ENCODE peak calls at places on chromosome 15, in six cellular contexts. V is psoas muscle; U is A549; Q is CD4-positive, alpha-beta T cell; D is HCT116; P is body of pancreas. J is an unnamed sample.

GRCh38 chr15:63402498-63403253 is 21.0 kb upstream of the CA12 start:
- DNase-seq in V (no peak), U (peak), Q (no peak), D (no peak), P (no peak), J (peak)

GRCh38 chr15:91992940-91993339 is 139.4 kb downstream of the SLCO3A1 start:
- DNase-seq in V (no peak), U (no peak), Q (no peak), D (no peak), P (no peak), J (no peak)

GRCh38 chr15:40506964-40507571 is 36.3 kb downstream of the CHST14 start:
- DNase-seq in V (peak), U (peak), Q (peak), D (peak), P (peak), J (peak)

GRCh38 chr15:52652984-52653383 is 26.2 kb downstream of the ATOSA start:
- DNase-seq in V (no peak), U (no peak), Q (no peak), D (no peak), P (no peak), J (peak)

GRCh38 chr15:51864408-51865056 is 35.1 kb downstream of the TMOD3 start:
- DNase-seq in V (no peak), U (no peak), Q (no peak), D (peak), P (no peak), J (no peak)

GRCh38 chr15:84826369-84826823 is 9.2 kb downstream of the ALPK3 start:
- DNase-seq in V (peak), U (peak), Q (no peak), D (peak), P (peak), J (peak)

GRCh38 chr15:91965501-91966180 is 112.1 kb downstream of the SLCO3A1 start:
- DNase-seq in V (peak), U (peak), Q (no peak), D (peak), P (no peak), J (peak)

GRCh38 chr15:44729394-44729913 is 6.9 kb upstream of the TRIM69 start:
- DNase-seq in V (peak), U (no peak), Q (no peak), D (no peak), P (no peak), J (no peak)

GRCh38 chr15:82146990-82147461 is 101.2 kb upstream of the MEX3B start:
- DNase-seq in V (no peak), U (peak), Q (no peak), D (peak), P (peak), J (peak)

GRCh38 chr15:68315495-68316007 is 38.0 kb downstream of the FEM1B start:
- DNase-seq in V (no peak), U (no peak), Q (no peak), D (no peak), P (no peak), J (peak)

GRCh38 chr15:89021224-89021623 is 67.0 kb upstream of the ABHD2 start:
- DNase-seq in V (no peak), U (no peak), Q (no peak), D (no peak), P (no peak), J (no peak)

GRCh38 chr15:60299452-60300047 is 98.2 kb downstream of the ANXA2 start:
- DNase-seq in V (no peak), U (peak), Q (no peak), D (peak), P (peak), J (peak)

GRCh38 chr15:70748281-70748747 is 15.0 kb downstream of the UACA start:
- DNase-seq in V (peak), U (no peak), Q (no peak), D (no peak), P (peak), J (no peak)

GRCh38 chr15:79778378-79778990 is 118.3 kb downstream of the MTHFS start:
- DNase-seq in V (no peak), U (no peak), Q (no peak), D (no peak), P (no peak), J (no peak)

GRCh38 chr15:66948294-66948693 is 117.1 kb upstream of the SMAD3 start:
- DNase-seq in V (no peak), U (no peak), Q (no peak), D (no peak), P (no peak), J (no peak)

GRCh38 chr15:95138604-95139270 is 907.4 kb downstream of the MCTP2 start:
- DNase-seq in V (no peak), U (no peak), Q (no peak), D (no peak), P (no peak), J (no peak)

GRCh38 chr15:101206173-101206572 is 45.7 kb downstream of the CHSY1 start:
- DNase-seq in V (no peak), U (no peak), Q (peak), D (no peak), P (no peak), J (peak)

GRCh38 chr15:29857196-29857595 is 34.9 kb upstream of the TJP1 start:
- DNase-seq in V (no peak), U (no peak), Q (no peak), D (no peak), P (no peak), J (no peak)

GRCh38 chr15:66743703-66744536 is 41.9 kb downstream of the SMAD6 start:
- DNase-seq in V (no peak), U (no peak), Q (no peak), D (no peak), P (peak), J (peak)

GRCh38 chr15:83775738-83776137 is 121.8 kb downstream of the ADAMTSL3 start:
- DNase-seq in V (no peak), U (no peak), Q (no peak), D (no peak), P (no peak), J (peak)

GRCh38 chr15:41495736-41496599 is 2.3 kb downstream of the ITPKA start:
- DNase-seq in V (no peak), U (no peak), Q (no peak), D (no peak), P (peak), J (no peak)

GRCh38 chr15:101141926-101142527 is 109.8 kb downstream of the CHSY1 start:
- DNase-seq in V (no peak), U (no peak), Q (no peak), D (no peak), P (no peak), J (no peak)

GRCh38 chr15:75775296-75776074 is 62.8 kb upstream of the CSPG4 start:
- DNase-seq in V (no peak), U (no peak), Q (no peak), D (peak), P (no peak), J (no peak)

GRCh38 chr15:63939531-63940130 is 105.9 kb upstream of the HERC1 start:
- DNase-seq in V (peak), U (no peak), Q (no peak), D (no peak), P (peak), J (no peak)

GRCh38 chr15:71207141-71207540 is 91.9 kb downstream of the THSD4 start:
- DNase-seq in V (no peak), U (no peak), Q (no peak), D (no peak), P (no peak), J (no peak)

GRCh38 chr15:22956257-22956979 is 23.8 kb downstream of the CYFIP1 start:
- DNase-seq in V (no peak), U (no peak), Q (no peak), D (no peak), P (no peak), J (peak)

GRCh38 chr15:73685981-73686380 is 1.8 kb downstream of the CD276 start:
- DNase-seq in V (no peak), U (no peak), Q (no peak), D (no peak), P (no peak), J (no peak)
- H3K27ac ChIP-seq in V (peak), U (no peak), Q (no peak), D (no peak), P (no peak), J (peak)

GRCh38 chr15:33008284-33009011 is 186.1 kb downstream of the FMN1 start:
- DNase-seq in V (no peak), U (no peak), Q (no peak), D (no peak), P (no peak), J (peak)

GRCh38 chr15:33009603-33010002 is 184.9 kb downstream of the FMN1 start:
- DNase-seq in V (no peak), U (no peak), Q (no peak), D (no peak), P (no peak), J (no peak)

GRCh38 chr15:33005582-33005981 is 188.9 kb downstream of the FMN1 start:
- DNase-seq in V (no peak), U (no peak), Q (no peak), D (no peak), P (no peak), J (no peak)

GRCh38 chr15:33009026-33009425 is 185.5 kb downstream of the FMN1 start:
- DNase-seq in V (no peak), U (no peak), Q (no peak), D (no peak), P (no peak), J (no peak)

GRCh38 chr15:33007295-33007855 is 187.1 kb downstream of the FMN1 start:
- DNase-seq in V (no peak), U (peak), Q (no peak), D (peak), P (no peak), J (peak)
- TF ChIP-seq CTCF in V (no peak), U (peak), Q (no peak), D (peak), P (peak), J (peak)

DNA sequence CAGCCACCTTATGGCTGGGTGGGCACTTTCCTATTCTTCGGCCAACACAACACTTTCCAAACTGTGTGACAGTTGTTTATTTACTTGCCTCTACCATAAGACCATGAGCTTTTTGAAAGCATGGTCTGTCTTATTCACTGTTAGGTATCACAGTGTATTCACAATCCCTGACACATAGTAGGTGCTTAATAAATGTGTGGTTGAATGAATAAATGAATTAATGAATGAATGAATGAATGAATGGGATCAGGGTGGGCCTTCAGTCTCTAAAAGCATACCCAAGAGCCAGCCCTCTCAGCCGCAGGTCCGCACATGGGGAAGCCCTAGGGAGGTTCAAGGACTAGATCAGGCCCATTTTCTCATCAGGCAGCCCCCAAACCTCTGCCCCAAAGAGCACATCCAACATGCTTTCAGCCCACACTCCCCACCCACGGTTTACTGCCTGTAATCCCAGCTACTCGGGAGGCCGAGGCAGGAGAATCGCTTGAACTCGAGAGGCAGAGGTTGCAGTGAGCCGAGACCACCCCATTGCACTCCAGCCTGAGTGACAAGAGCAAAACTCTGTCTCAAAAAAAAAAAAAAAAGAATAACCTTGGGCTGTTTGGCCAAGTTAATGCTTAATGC is 95.9 kb downstream of the LIPC start:
- DNase-seq in V (no peak), U (no peak), Q (no peak), D (no peak), P (no peak), J (no peak)
- H3K27ac ChIP-seq in V (no peak), U (peak), Q (no peak), D (no peak), P (peak), J (no peak)

GRCh38 chr15:99906793-99907192 is 173.6 kb upstream of the LYSMD4 start:
- DNase-seq in V (no peak), U (no peak), Q (no peak), D (no peak), P (no peak), J (no peak)

GRCh38 chr15:99909914-99910313 is 176.7 kb upstream of the LYSMD4 start:
- DNase-seq in V (no peak), U (no peak), Q (no peak), D (peak), P (no peak), J (peak)

GRCh38 chr15:99906356-99906755 is 173.1 kb upstream of the LYSMD4 start:
- DNase-seq in V (no peak), U (no peak), Q (no peak), D (no peak), P (no peak), J (no peak)

GRCh38 chr15:99911824-99912223 is 178.6 kb upstream of the LYSMD4 start:
- DNase-seq in V (no peak), U (no peak), Q (no peak), D (no peak), P (no peak), J (peak)

DNA sequence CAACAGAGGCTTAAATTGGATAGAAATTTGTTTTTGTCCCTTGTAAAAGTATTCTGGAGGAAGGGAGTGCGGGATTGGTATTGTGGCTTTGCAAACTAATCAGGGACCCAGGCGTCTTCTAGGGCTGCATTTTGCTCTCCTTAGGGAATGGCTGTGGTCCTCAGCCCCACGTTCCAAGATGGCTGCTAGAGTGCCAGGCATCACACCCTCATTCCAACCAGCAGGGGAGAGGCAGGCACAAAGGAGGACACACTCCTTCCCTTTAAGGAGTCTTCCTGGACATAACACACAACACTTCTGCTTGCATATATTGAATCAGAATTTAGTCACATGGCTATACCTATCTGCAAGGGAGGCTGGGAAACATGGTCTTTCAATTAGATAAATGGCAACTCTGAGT is 174.5 kb upstream of the LYSMD4 start:
- DNase-seq in V (no peak), U (no peak), Q (no peak), D (no peak), P (no peak), J (no peak)
- TF ChIP-seq CTCF in V (no peak), U (no peak), Q (no peak), D (peak), P (no peak), J (no peak)

J was measured in cardiac muscle cell.